ENCODE peak calls at places on chromosome 19, in nine cellular contexts. Z is fibroblast of lung; Q is WTC11; H is CD4-positive, alpha-beta T cell; Y is spleen; W is gastrocnemius medialis; L is SK-N-SH; C is brain microvascular endothelial cell; X is GM13976. G is an unnamed sample.

GRCh38 chr19:7862413-7862951 is 11.7 kb downstream of the PRR36 start:
- DNase-seq in W (no peak), L (peak), Y (peak), Z (peak), C (peak), H (peak), Q (peak), X (peak), G (peak)

GRCh38 chr19:49932731-49933131 is 3.4 kb upstream of the NUP62 start:
- DNase-seq in Q (no peak), L (no peak), W (no peak), Y (peak), H (peak), C (no peak), X (no peak), Z (no peak), G (no peak)

GRCh38 chr19:4431808-4432674 is 25.6 kb downstream of the UBXN6 start:
- DNase-seq in W (no peak), Q (no peak), X (peak), C (no peak), L (no peak), Z (no peak), Y (peak), H (no peak), G (peak)

GRCh38 chr19:31985001-31985605 is 360.3 kb upstream of the ZNF507 start:
- DNase-seq in W (no peak), C (no peak), X (no peak), Q (no peak), Y (no peak), H (no peak), Z (no peak), L (no peak), G (no peak)

GRCh38 chr19:56969726-56970125 is 129.2 kb upstream of the PEG3 start:
- DNase-seq in W (no peak), H (no peak), X (no peak), Y (no peak), Z (no peak), C (no peak), L (no peak), Q (no peak), G (no peak)

GRCh38 chr19:8973501-8974091 is 36.6 kb downstream of the MUC16 start:
- DNase-seq in C (peak), L (no peak), X (no peak), H (no peak), W (no peak), Q (no peak), Z (peak), Y (no peak), G (no peak)

GRCh38 chr19:7376151-7376852 is 27.6 kb downstream of the ARHGEF18 start:
- DNase-seq in Y (no peak), W (no peak), C (no peak), H (no peak), L (no peak), X (no peak), Z (peak), Q (no peak), G (no peak)

GRCh38 chr19:51651216-51651846 is 4.7 kb upstream of the SIGLEC14 start:
- DNase-seq in W (no peak), H (no peak), L (no peak), Y (no peak), X (no peak), C (no peak), Q (no peak), Z (no peak), G (peak)

GRCh38 chr19:5808120-5808816 is 3.4 kb downstream of the NRTN start:
- DNase-seq in L (no peak), Y (no peak), H (no peak), W (no peak), C (no peak), X (no peak), Q (no peak), Z (no peak), G (no peak)

GRCh38 chr19:294819-295686 is 3.9 kb upstream of the PLPP2 start:
- DNase-seq in H (peak), Q (peak), C (peak), X (peak), Z (no peak), L (peak), Y (no peak), W (no peak), G (peak)

GRCh38 chr19:46602392-46603194 is 1.5 kb downstream of the CALM3 start:
- DNase-seq in Z (no peak), L (peak), H (no peak), Q (no peak), Y (peak), W (no peak), C (no peak), X (peak), G (no peak)

GRCh38 chr19:16894080-16894479 is 5.3 kb downstream of the F2RL3 start:
- DNase-seq in X (no peak), Z (no peak), Q (no peak), H (no peak), Y (no peak), L (no peak), W (no peak), C (no peak), G (peak)

GRCh38 chr19:52492991-52493470 is 34.4 kb upstream of the ZNF808 start:
- DNase-seq in X (peak), H (no peak), Z (no peak), C (no peak), W (no peak), Y (no peak), Q (peak), L (peak), G (no peak)

GRCh38 chr19:37972803-37973202 is 65.8 kb downstream of the SIPA1L3 start:
- DNase-seq in C (no peak), W (no peak), Y (no peak), L (no peak), X (no peak), Q (no peak), H (no peak), Z (no peak), G (no peak)

GRCh38 chr19:7904074-7905020 is 670 bp downstream of the MAP2K7 start:
- DNase-seq in C (no peak), L (peak), W (no peak), Y (peak), Z (no peak), Q (no peak), H (no peak), X (peak), G (peak)

GRCh38 chr19:14031719-14032480 is at the start of gene IL27RA:
- DNase-seq in H (peak), L (peak), Y (peak), W (peak), C (peak), Z (peak), X (peak), Q (peak), G (peak)

GRCh38 chr19:19644054-19644388 is 564 bp upstream of the GMIP start:
- DNase-seq in L (no peak), Z (no peak), H (no peak), Q (no peak), Y (no peak), W (no peak), X (no peak), C (no peak), G (no peak)
- TF ChIP-seq CTCF in L (no peak), Z (no peak), H (peak), Q (peak), Y (no peak), W (no peak), X (no peak), C (no peak), G (no peak)

GRCh38 chr19:39282021-39282420 is 13.8 kb downstream of the IFNL2 start:
- DNase-seq in H (no peak), Z (no peak), C (no peak), Y (no peak), X (no peak), W (no peak), L (no peak), Q (no peak), G (no peak)
- TF ChIP-seq CTCF in H (no peak), Z (no peak), C (no peak), Y (no peak), X (no peak), W (no peak), L (no peak), Q (no peak), G (no peak)

GRCh38 chr19:18385675-18386542 is at the start of gene GDF15:
- DNase-seq in Y (peak), Q (peak), X (peak), Z (peak), L (peak), W (no peak), H (no peak), C (peak), G (peak)
- TF ChIP-seq CTCF in Y (peak), Q (peak), X (peak), Z (peak), L (peak), W (no peak), H (no peak), C (peak), G (peak)

GRCh38 chr19:10776900-10777650 is 58.9 kb downstream of the TMED1 start:
- DNase-seq in X (no peak), Y (no peak), Z (no peak), W (no peak), C (no peak), Q (no peak), L (no peak), H (no peak), G (peak)
- TF ChIP-seq CTCF in X (no peak), Y (no peak), Z (no peak), W (no peak), C (no peak), Q (no peak), L (no peak), H (no peak), G (no peak)

GRCh38 chr19:19385900-19386339 is 19.6 kb upstream of the GATAD2A start:
- DNase-seq in X (no peak), Q (peak), W (no peak), C (no peak), H (peak), L (no peak), Z (peak), Y (peak), G (no peak)

GRCh38 chr19:19384486-19384885 is 21.0 kb upstream of the GATAD2A start:
- DNase-seq in Z (no peak), W (no peak), H (no peak), Q (no peak), Y (peak), L (no peak), X (no peak), C (no peak), G (no peak)

GRCh38 chr19:19386373-19386869 is 19.1 kb upstream of the GATAD2A start:
- DNase-seq in Z (no peak), H (no peak), Y (peak), X (no peak), L (no peak), W (no peak), Q (no peak), C (no peak), G (no peak)

GRCh38 chr19:19387108-19387507 is 18.4 kb upstream of the GATAD2A start:
- DNase-seq in Z (no peak), H (no peak), X (no peak), W (no peak), Q (no peak), Y (peak), L (no peak), C (no peak), G (no peak)

GRCh38 chr19:19385131-19385899 is 20.2 kb upstream of the GATAD2A start:
- DNase-seq in C (peak), H (peak), Q (peak), L (peak), W (peak), Z (peak), Y (peak), X (peak), G (peak)
- TF ChIP-seq CTCF in C (no peak), H (no peak), Q (no peak), L (peak), W (peak), Z (peak), Y (no peak), X (peak), G (peak)

DNA sequence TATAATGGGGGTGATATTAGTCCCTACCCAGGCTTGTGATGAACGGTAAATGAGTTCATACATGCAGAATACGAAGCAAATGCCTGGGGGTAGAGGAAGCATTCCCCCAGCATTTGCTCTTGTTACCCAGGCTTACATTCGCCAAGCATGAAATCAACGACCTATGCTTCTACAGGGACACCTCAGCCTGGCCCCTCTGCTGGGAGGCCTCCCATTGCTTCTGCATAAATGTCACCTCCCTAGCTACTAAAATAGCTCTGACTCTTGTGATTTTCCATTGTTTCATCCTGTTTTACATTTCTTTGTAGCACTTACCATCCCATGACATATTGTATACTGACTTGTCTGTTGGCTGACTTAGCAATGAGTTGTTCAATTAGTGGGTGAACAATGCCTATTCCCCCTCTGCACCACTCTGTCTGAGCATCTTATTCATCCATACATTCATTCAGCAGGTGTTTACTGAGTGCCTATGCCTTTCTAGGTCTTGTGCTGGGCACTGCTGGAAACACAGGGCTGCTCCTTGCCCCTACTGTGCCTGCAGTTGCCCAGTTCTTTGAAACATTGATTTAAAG is 47.0 kb downstream of the SPTBN4 start:
- DNase-seq in C (no peak), L (no peak), X (no peak), H (no peak), Z (no peak), Y (no peak), Q (no peak), W (no peak), G (no peak)
- TF ChIP-seq CTCF in C (no peak), L (no peak), X (no peak), H (no peak), Z (no peak), Y (no peak), Q (no peak), W (no peak), G (no peak)

GRCh38 chr19:28731577-28731976 is 481.4 kb downstream of the UQCRFS1 start:
- DNase-seq in W (no peak), X (no peak), H (no peak), Q (no peak), C (no peak), Y (no peak), Z (no peak), L (no peak), G (no peak)
- TF ChIP-seq CTCF in W (no peak), X (no peak), H (no peak), Q (no peak), C (no peak), Y (no peak), Z (no peak), L (no peak), G (no peak)

GRCh38 chr19:45172611-45173208 is 5.3 kb downstream of the TRAPPC6A start:
- DNase-seq in Z (peak), Y (no peak), X (no peak), W (no peak), C (no peak), H (no peak), L (no peak), Q (no peak), G (no peak)
- TF ChIP-seq CTCF in Z (no peak), Y (no peak), X (no peak), W (no peak), C (no peak), H (no peak), L (no peak), Q (no peak), G (no peak)

DNA sequence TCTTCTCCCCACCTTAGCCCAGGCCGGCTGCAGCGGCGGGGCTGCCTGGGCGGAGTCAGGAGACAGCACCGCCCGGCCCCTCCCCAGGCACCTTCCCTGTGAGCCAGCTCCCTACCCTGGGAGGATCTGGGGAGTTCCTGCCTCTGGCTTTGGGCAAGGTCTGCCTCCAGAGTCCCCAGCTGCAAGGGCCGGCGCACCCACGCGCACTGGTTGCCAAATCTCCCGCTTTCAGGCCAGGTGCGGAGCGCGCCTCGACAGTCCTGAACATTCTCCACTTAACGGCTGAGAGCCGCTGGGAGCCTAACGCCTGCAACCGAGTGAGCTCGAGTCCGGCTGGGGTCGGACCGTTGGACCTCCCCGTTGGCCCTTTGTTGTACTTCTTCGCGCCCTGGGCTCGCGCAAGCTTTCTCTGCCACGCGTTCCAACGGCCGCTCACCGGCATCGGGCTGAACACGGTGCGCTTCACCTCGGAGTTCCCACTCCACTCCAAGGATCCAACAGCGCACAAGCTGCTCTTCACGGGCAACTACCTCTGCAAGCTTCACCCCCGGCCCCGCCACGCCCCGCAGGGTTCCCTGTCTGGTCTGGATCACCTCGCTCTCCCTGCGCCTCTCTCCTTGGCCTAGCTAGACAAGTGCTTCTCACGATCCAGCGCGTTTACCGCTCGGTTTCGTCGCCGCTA is 21.7 kb upstream of the ZNF30 start:
- DNase-seq in Z (no peak), Y (no peak), W (no peak), C (no peak), L (peak), H (no peak), X (no peak), Q (peak), G (no peak)
- TF ChIP-seq CTCF in Z (no peak), Y (no peak), W (no peak), C (no peak), L (no peak), H (no peak), X (no peak), Q (no peak), G (no peak)

GRCh38 chr19:11576186-11576585 is 1.3 kb downstream of the ACP5 start:
- DNase-seq in W (no peak), L (no peak), Y (peak), X (no peak), Z (no peak), H (no peak), Q (no peak), C (no peak), G (no peak)

GRCh38 chr19:11577451-11578341 is at the start of gene ACP5:
- DNase-seq in C (no peak), Q (no peak), Z (no peak), X (no peak), H (no peak), L (peak), W (no peak), Y (peak), G (no peak)

GRCh38 chr19:11580665-11581418 is 3.4 kb upstream of the ACP5 start:
- DNase-seq in L (no peak), C (peak), W (no peak), X (no peak), Q (no peak), H (no peak), Y (no peak), Z (no peak), G (peak)

GRCh38 chr19:11581740-11582139 is 4.3 kb upstream of the ACP5 start:
- DNase-seq in Y (peak), Z (peak), Q (no peak), X (peak), L (no peak), C (peak), H (no peak), W (no peak), G (peak)

GRCh38 chr19:11578342-11579142 is 1.1 kb upstream of the ACP5 start:
- DNase-seq in X (peak), L (peak), Z (no peak), H (peak), Q (peak), C (no peak), Y (peak), W (peak), G (peak)
- TF ChIP-seq CTCF in X (no peak), L (no peak), Z (no peak), H (no peak), Q (no peak), C (no peak), Y (no peak), W (no peak), G (no peak)

G was measured in GM12865.